ENCODE peak calls at places on chromosomes 5 and 9, in four cellular contexts. T, R, Y and G are unnamed samples.

GRCh38 chr5:169838688-169839087 is 141.6 kb downstream of the INSYN2B start:
- DNase-seq in T (no peak), R (no peak), Y (no peak), G (no peak)

GRCh38 chr5:104412649-104413240 is 850.2 kb upstream of the NUDT12 start:
- DNase-seq in R (no peak), T (peak; percentile 17), Y (no peak), G (no peak)

GRCh38 chr9:124054671-124055212 is 43.2 kb downstream of the LHX2 start:
- DNase-seq in Y (no peak), R (no peak), T (peak; percentile 90), G (no peak)

GRCh38 chr5:116546743-116547124 is 27.9 kb downstream of the SEMA6A start:
- DNase-seq in R (no peak), T (no peak), Y (no peak), G (no peak)

GRCh38 chr5:169629847-169630548 is 7.1 kb upstream of the DOCK2 start:
- DNase-seq in R (no peak), T (peak; percentile 90), Y (no peak), G (no peak)

GRCh38 chr5:107808671-107809137 is 138.0 kb upstream of the EFNA5 start:
- DNase-seq in T (no peak), R (no peak), Y (no peak), G (no peak)

GRCh38 chr9:105503873-105504272 is 54.1 kb upstream of the FKTN start:
- DNase-seq in R (no peak), Y (no peak), T (peak; percentile 19), G (no peak)

GRCh38 chr9:137476856-137477255 is 17.7 kb upstream of the NSMF start:
- DNase-seq in T (no peak), Y (peak; percentile 9), R (no peak), G (no peak)

GRCh38 chr5:136027316-136027715 is 1.5 kb upstream of the TGFBI start:
- DNase-seq in R (no peak), Y (no peak), T (no peak), G (no peak)

GRCh38 chr5:31935702-31936347 is 238.3 kb downstream of the GOLPH3 start:
- DNase-seq in T (no peak), R (no peak), Y (no peak), G (no peak)

GRCh38 chr9:114957558-114957957 is 27.2 kb upstream of the TNFSF8 start:
- DNase-seq in R (no peak), Y (no peak), T (no peak), G (no peak)

GRCh38 chr9:12771891-12772290 is 2.9 kb upstream of the LURAP1L start:
- DNase-seq in T (peak; percentile 47), R (no peak), Y (no peak), G (no peak)

GRCh38 chr5:95375591-95375990 is 15.6 kb upstream of the FAM81B start:
- DNase-seq in T (peak; percentile 6), R (no peak), Y (no peak), G (no peak)

GRCh38 chr5:174503461-174504265 is 220.7 kb upstream of the MSX2 start:
- DNase-seq in R (peak; percentile 43), Y (peak; percentile 64), T (peak; percentile 84), G (peak; percentile 65)

GRCh38 chr5:136022965-136023364 is 5.8 kb upstream of the TGFBI start:
- DNase-seq in Y (no peak), T (no peak), R (no peak), G (no peak)

GRCh38 chr9:98556511-98556910 is 152.2 kb downstream of the GABBR2 start:
- DNase-seq in R (no peak), Y (no peak), T (no peak), G (no peak)

GRCh38 chr9:123312306-123312877 is 43.6 kb upstream of the CRB2 start:
- DNase-seq in T (no peak), Y (no peak), R (no peak), G (no peak)

DNA sequence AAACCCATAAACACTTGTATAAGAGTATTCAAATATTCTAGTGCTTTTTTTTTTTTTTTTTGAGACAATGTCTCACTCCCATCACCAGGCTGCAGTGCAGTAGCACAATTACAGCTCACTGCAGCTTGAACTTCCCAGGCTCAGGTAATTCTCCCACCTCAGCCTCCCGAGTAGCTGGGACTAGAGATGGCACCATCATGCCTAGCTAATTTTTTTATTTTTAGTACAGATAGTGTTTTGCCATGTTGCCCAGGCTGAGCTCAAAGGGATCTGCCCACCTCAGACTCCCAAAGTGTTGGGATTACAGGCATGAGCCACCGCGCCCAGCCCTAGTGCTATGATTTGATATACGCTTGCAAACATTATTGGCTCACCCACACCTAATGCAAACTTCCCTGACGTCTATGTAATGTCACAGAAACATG is 11.8 kb downstream of the IL6ST start:
- DNase-seq in T (no peak), R (no peak), Y (peak; percentile 51), G (no peak)
- TF ChIP-seq CTCF in T (no peak), R (no peak), Y (no peak), G (peak; percentile 15)

GRCh38 chr9:14480561-14480960 is 166.6 kb upstream of the NFIB start:
- DNase-seq in Y (no peak), R (no peak), T (no peak), G (no peak)
- H3K4me3 ChIP-seq in Y (no peak overlapping the region), R (no peak overlapping the region), T (no peak overlapping the region), G (no peak overlapping the region)

GRCh38 chr5:74943905-74944304 is 77.7 kb upstream of the FAM169A start:
- DNase-seq in Y (no peak), T (no peak), R (no peak), G (no peak)
- TF ChIP-seq CTCF in Y (no peak), T (peak; percentile 6), R (no peak), G (no peak)

GRCh38 chr5:321726-322251 is 275 bp downstream of the AHRR start:
- DNase-seq in R (no peak), Y (no peak), T (no peak), G (no peak)
- H3K4me3 ChIP-seq in R (peak overlapping the region; percentile 58), Y (no peak overlapping the region), T (peak overlapping the region; percentile 98), G (peak overlapping the region; percentile 71)

GRCh38 chr5:6783787-6784186 is 70.6 kb downstream of the TENT4A start:
- DNase-seq in T (no peak), Y (no peak), R (no peak), G (no peak)

GRCh38 chr5:6784481-6784880 is 71.2 kb downstream of the TENT4A start:
- DNase-seq in R (no peak), T (no peak), Y (no peak), G (no peak)

GRCh38 chr5:6781711-6782110 is 68.5 kb downstream of the TENT4A start:
- DNase-seq in T (peak; percentile 39), R (no peak), Y (no peak), G (no peak)

GRCh38 chr5:6785161-6785860 is 72.1 kb downstream of the TENT4A start:
- DNase-seq in Y (no peak), R (no peak), T (no peak), G (no peak)

DNA sequence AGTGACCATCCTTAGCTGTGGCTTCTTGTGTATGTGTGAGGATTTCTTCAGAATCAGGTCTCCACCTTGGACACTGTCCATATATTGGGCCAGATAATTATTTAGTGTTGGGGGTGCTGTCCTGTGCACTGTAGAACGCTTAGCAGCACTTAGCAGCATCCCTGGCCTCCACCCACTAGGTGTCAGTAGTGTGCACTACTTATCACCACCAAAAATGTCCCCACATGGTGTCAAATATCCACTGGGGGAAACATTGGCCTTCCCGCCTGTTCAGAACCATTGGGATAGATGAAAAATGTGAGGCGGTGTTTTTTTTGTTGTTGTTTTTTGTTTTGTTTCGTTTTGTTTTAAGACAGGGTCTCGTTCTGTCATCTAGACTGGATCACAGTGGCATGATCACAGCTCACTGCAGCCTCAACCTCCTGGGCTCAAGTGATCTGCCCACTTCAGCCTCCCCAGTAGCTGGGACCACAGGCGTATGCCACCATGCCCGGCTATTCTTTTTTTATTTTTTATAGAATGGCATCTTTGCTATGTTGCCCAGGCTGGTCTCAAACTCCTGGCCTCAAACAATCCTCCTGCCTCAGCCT is 67.7 kb downstream of the TENT4A start:
- DNase-seq in Y (no peak), R (no peak), T (no peak), G (no peak)
- TF ChIP-seq CTCF in Y (no peak), R (peak; percentile 10), T (no peak), G (peak; percentile 68)